ENCODE peak calls at places on chromosome 10, in nine cellular contexts. One of them, this sample, is unnamed.
A peak's percentile ranks its signal among the peaks of the same experiment; 100 is the strongest.

GRCh38 chr10:64394744-64395143 is 873.5 kb downstream of the REEP3 start:
- DNase-seq in NCI-H345: no peak
- DNase-seq in adipocyte: peak; percentile 48
- DNase-seq in GM12865: no peak
- DNase-seq in LoVo: no peak
- DNase-seq in NCI-H510A treated with DMSO at 0.1 percent for 48 hours: no peak
- DNase-seq in activated naive CD4-positive, alpha-beta T cell treated with anti-CD3 and anti-CD28 coated beads, Interleukin-2, amount 10 ng/mL, durations not matched to agents 7 days and 5 days: no peak
- DNase-seq in left ventricle myocardium superior: no peak
- DNase-seq in G401: no peak
- DNase-seq in this sample: no peak

GRCh38 chr10:122295423-122295947 is 24.4 kb downstream of the BTBD16 start:
- DNase-seq in GM12865: no peak
- DNase-seq in left ventricle myocardium superior: no peak
- DNase-seq in activated naive CD4-positive, alpha-beta T cell treated with anti-CD3 and anti-CD28 coated beads, Interleukin-2, amount 10 ng/mL, durations not matched to agents 7 days and 5 days: peak; percentile 33
- DNase-seq in LoVo: no peak
- DNase-seq in G401: no peak
- DNase-seq in NCI-H510A treated with DMSO at 0.1 percent for 48 hours: no peak
- DNase-seq in adipocyte: no peak
- DNase-seq in NCI-H345: no peak
- DNase-seq in this sample: no peak

GRCh38 chr10:24685958-24686540 is 37.6 kb downstream of the ARHGAP21 start:
- DNase-seq in activated naive CD4-positive, alpha-beta T cell treated with anti-CD3 and anti-CD28 coated beads, Interleukin-2, amount 10 ng/mL, durations not matched to agents 7 days and 5 days: no peak
- DNase-seq in LoVo: no peak
- DNase-seq in G401: no peak
- DNase-seq in adipocyte: peak; percentile 71
- DNase-seq in GM12865: no peak
- DNase-seq in left ventricle myocardium superior: no peak
- DNase-seq in NCI-H345: no peak
- DNase-seq in NCI-H510A treated with DMSO at 0.1 percent for 48 hours: no peak
- DNase-seq in this sample: no peak

GRCh38 chr10:125472037-125472607 is 210.8 kb downstream of the TEX36 start:
- DNase-seq in NCI-H345: no peak
- DNase-seq in NCI-H510A treated with DMSO at 0.1 percent for 48 hours: no peak
- DNase-seq in G401: no peak
- DNase-seq in adipocyte: no peak
- DNase-seq in left ventricle myocardium superior: no peak
- DNase-seq in activated naive CD4-positive, alpha-beta T cell treated with anti-CD3 and anti-CD28 coated beads, Interleukin-2, amount 10 ng/mL, durations not matched to agents 7 days and 5 days: no peak
- DNase-seq in LoVo: peak; percentile 2
- DNase-seq in GM12865: no peak
- DNase-seq in this sample: no peak

GRCh38 chr10:103480521-103480920 is 1.5 kb upstream of the CALHM3 start:
- DNase-seq in NCI-H510A treated with DMSO at 0.1 percent for 48 hours: no peak
- DNase-seq in LoVo: peak; percentile 16
- DNase-seq in G401: no peak
- DNase-seq in activated naive CD4-positive, alpha-beta T cell treated with anti-CD3 and anti-CD28 coated beads, Interleukin-2, amount 10 ng/mL, durations not matched to agents 7 days and 5 days: no peak
- DNase-seq in NCI-H345: no peak
- DNase-seq in adipocyte: no peak
- DNase-seq in GM12865: no peak
- DNase-seq in left ventricle myocardium superior: no peak
- DNase-seq in this sample: no peak

GRCh38 chr10:101041252-101041761 is 10.3 kb downstream of the SFXN3 start:
- DNase-seq in NCI-H510A treated with DMSO at 0.1 percent for 48 hours: peak; percentile 58
- DNase-seq in GM12865: peak; percentile 89
- DNase-seq in NCI-H345: peak; percentile 66
- DNase-seq in activated naive CD4-positive, alpha-beta T cell treated with anti-CD3 and anti-CD28 coated beads, Interleukin-2, amount 10 ng/mL, durations not matched to agents 7 days and 5 days: peak; percentile 84
- DNase-seq in left ventricle myocardium superior: peak; percentile 75
- DNase-seq in adipocyte: peak; percentile 95
- DNase-seq in G401: peak; percentile 93
- DNase-seq in LoVo: peak; percentile 80
- DNase-seq in this sample: peak; percentile 74

GRCh38 chr10:75508814-75509306 is 77.4 kb downstream of the LRMDA start:
- DNase-seq in NCI-H510A treated with DMSO at 0.1 percent for 48 hours: no peak
- DNase-seq in GM12865: peak; percentile 34
- DNase-seq in LoVo: peak; percentile 19
- DNase-seq in adipocyte: no peak
- DNase-seq in left ventricle myocardium superior: no peak
- DNase-seq in NCI-H345: no peak
- DNase-seq in activated naive CD4-positive, alpha-beta T cell treated with anti-CD3 and anti-CD28 coated beads, Interleukin-2, amount 10 ng/mL, durations not matched to agents 7 days and 5 days: no peak
- DNase-seq in G401: no peak
- DNase-seq in this sample: no peak

GRCh38 chr10:14569274-14570060 is 205.2 kb downstream of the FAM107B start:
- DNase-seq in NCI-H510A treated with DMSO at 0.1 percent for 48 hours: no peak
- DNase-seq in GM12865: no peak
- DNase-seq in G401: peak; percentile 48
- DNase-seq in LoVo: no peak
- DNase-seq in activated naive CD4-positive, alpha-beta T cell treated with anti-CD3 and anti-CD28 coated beads, Interleukin-2, amount 10 ng/mL, durations not matched to agents 7 days and 5 days: peak; percentile 67
- DNase-seq in NCI-H345: no peak
- DNase-seq in left ventricle myocardium superior: no peak
- DNase-seq in adipocyte: no peak
- DNase-seq in this sample: no peak

GRCh38 chr10:132272767-132273090 is 35.0 kb downstream of the STK32C start:
- DNase-seq in G401: no peak
- DNase-seq in NCI-H510A treated with DMSO at 0.1 percent for 48 hours: no peak
- DNase-seq in left ventricle myocardium superior: no peak
- DNase-seq in NCI-H345: no peak
- DNase-seq in adipocyte: no peak
- DNase-seq in GM12865: no peak
- DNase-seq in LoVo: no peak
- DNase-seq in activated naive CD4-positive, alpha-beta T cell treated with anti-CD3 and anti-CD28 coated beads, Interleukin-2, amount 10 ng/mL, durations not matched to agents 7 days and 5 days: no peak
- DNase-seq in this sample: no peak

GRCh38 chr10:8206882-8207281 is 152.4 kb downstream of the GATA3 start:
- DNase-seq in G401: no peak
- DNase-seq in NCI-H510A treated with DMSO at 0.1 percent for 48 hours: no peak
- DNase-seq in LoVo: no peak
- DNase-seq in NCI-H345: no peak
- DNase-seq in activated naive CD4-positive, alpha-beta T cell treated with anti-CD3 and anti-CD28 coated beads, Interleukin-2, amount 10 ng/mL, durations not matched to agents 7 days and 5 days: no peak
- DNase-seq in adipocyte: no peak
- DNase-seq in GM12865: no peak
- DNase-seq in left ventricle myocardium superior: no peak
- DNase-seq in this sample: no peak

GRCh38 chr10:34526186-34526585 is 288.9 kb downstream of the PARD3 start:
- DNase-seq in NCI-H345: no peak
- DNase-seq in adipocyte: peak; percentile 48
- DNase-seq in left ventricle myocardium superior: no peak
- DNase-seq in NCI-H510A treated with DMSO at 0.1 percent for 48 hours: no peak
- DNase-seq in activated naive CD4-positive, alpha-beta T cell treated with anti-CD3 and anti-CD28 coated beads, Interleukin-2, amount 10 ng/mL, durations not matched to agents 7 days and 5 days: no peak
- DNase-seq in LoVo: no peak
- DNase-seq in G401: no peak
- DNase-seq in GM12865: no peak
- DNase-seq in this sample: no peak

GRCh38 chr10:101569465-101569837 is 18.6 kb downstream of the POLL start:
- DNase-seq in activated naive CD4-positive, alpha-beta T cell treated with anti-CD3 and anti-CD28 coated beads, Interleukin-2, amount 10 ng/mL, durations not matched to agents 7 days and 5 days: no peak
- DNase-seq in left ventricle myocardium superior: no peak
- DNase-seq in NCI-H510A treated with DMSO at 0.1 percent for 48 hours: no peak
- DNase-seq in G401: no peak
- DNase-seq in adipocyte: no peak
- DNase-seq in GM12865: no peak
- DNase-seq in LoVo: no peak
- DNase-seq in NCI-H345: no peak
- DNase-seq in this sample: no peak

GRCh38 chr10:1050555-1050954 is 1.6 kb upstream of the IDI1 start:
- DNase-seq in LoVo: peak; percentile 58
- DNase-seq in GM12865: peak; percentile 77
- DNase-seq in activated naive CD4-positive, alpha-beta T cell treated with anti-CD3 and anti-CD28 coated beads, Interleukin-2, amount 10 ng/mL, durations not matched to agents 7 days and 5 days: peak; percentile 72
- DNase-seq in NCI-H510A treated with DMSO at 0.1 percent for 48 hours: no peak
- DNase-seq in left ventricle myocardium superior: no peak
- DNase-seq in NCI-H345: no peak
- DNase-seq in adipocyte: no peak
- DNase-seq in G401: no peak
- DNase-seq in this sample: peak; percentile 48

GRCh38 chr10:6047847-6048246 is 14.3 kb downstream of the IL2RA start:
- DNase-seq in left ventricle myocardium superior: no peak
- DNase-seq in LoVo: no peak
- DNase-seq in adipocyte: no peak
- DNase-seq in NCI-H345: no peak
- DNase-seq in GM12865: no peak
- DNase-seq in activated naive CD4-positive, alpha-beta T cell treated with anti-CD3 and anti-CD28 coated beads, Interleukin-2, amount 10 ng/mL, durations not matched to agents 7 days and 5 days: no peak
- DNase-seq in G401: no peak
- DNase-seq in NCI-H510A treated with DMSO at 0.1 percent for 48 hours: no peak
- DNase-seq in this sample: peak; percentile 11

GRCh38 chr10:73641272-73642060 is at the start of gene MYOZ1:
- DNase-seq in adipocyte: peak; percentile 70
- DNase-seq in NCI-H510A treated with DMSO at 0.1 percent for 48 hours: no peak
- DNase-seq in GM12865: no peak
- DNase-seq in activated naive CD4-positive, alpha-beta T cell treated with anti-CD3 and anti-CD28 coated beads, Interleukin-2, amount 10 ng/mL, durations not matched to agents 7 days and 5 days: no peak
- DNase-seq in NCI-H345: no peak
- DNase-seq in LoVo: no peak
- DNase-seq in G401: no peak
- DNase-seq in left ventricle myocardium superior: no peak
- DNase-seq in this sample: no peak

GRCh38 chr10:27285093-27285492 is 44.5 kb upstream of the ACBD5 start:
- DNase-seq in LoVo: no peak
- DNase-seq in GM12865: peak; percentile 59
- DNase-seq in left ventricle myocardium superior: no peak
- DNase-seq in NCI-H345: no peak
- DNase-seq in adipocyte: peak; percentile 27
- DNase-seq in activated naive CD4-positive, alpha-beta T cell treated with anti-CD3 and anti-CD28 coated beads, Interleukin-2, amount 10 ng/mL, durations not matched to agents 7 days and 5 days: peak; percentile 52
- DNase-seq in G401: peak; percentile 2
- DNase-seq in NCI-H510A treated with DMSO at 0.1 percent for 48 hours: no peak
- DNase-seq in this sample: peak; percentile 55

GRCh38 chr10:44382131-44382858 is 2.6 kb downstream of the CXCL12 start:
- DNase-seq in activated naive CD4-positive, alpha-beta T cell treated with anti-CD3 and anti-CD28 coated beads, Interleukin-2, amount 10 ng/mL, durations not matched to agents 7 days and 5 days: no peak
- DNase-seq in GM12865: no peak
- DNase-seq in NCI-H510A treated with DMSO at 0.1 percent for 48 hours: no peak
- DNase-seq in G401: no peak
- DNase-seq in left ventricle myocardium superior: no peak
- DNase-seq in NCI-H345: no peak
- DNase-seq in adipocyte: no peak
- DNase-seq in LoVo: no peak
- DNase-seq in this sample: no peak

GRCh38 chr10:71456631-71457030 is 59.9 kb downstream of the CDH23 start:
- DNase-seq in NCI-H510A treated with DMSO at 0.1 percent for 48 hours: no peak
- DNase-seq in left ventricle myocardium superior: no peak
- DNase-seq in G401: no peak
- DNase-seq in LoVo: no peak
- DNase-seq in NCI-H345: no peak
- DNase-seq in GM12865: no peak
- DNase-seq in activated naive CD4-positive, alpha-beta T cell treated with anti-CD3 and anti-CD28 coated beads, Interleukin-2, amount 10 ng/mL, durations not matched to agents 7 days and 5 days: no peak
- DNase-seq in adipocyte: no peak
- DNase-seq in this sample: no peak

GRCh38 chr10:43257210-43258031 is 9.4 kb downstream of the RASGEF1A start:
- DNase-seq in G401: no peak
- DNase-seq in NCI-H510A treated with DMSO at 0.1 percent for 48 hours: no peak
- DNase-seq in activated naive CD4-positive, alpha-beta T cell treated with anti-CD3 and anti-CD28 coated beads, Interleukin-2, amount 10 ng/mL, durations not matched to agents 7 days and 5 days: peak; percentile 10
- DNase-seq in NCI-H345: no peak
- DNase-seq in adipocyte: no peak
- DNase-seq in left ventricle myocardium superior: no peak
- DNase-seq in GM12865: no peak
- DNase-seq in LoVo: no peak
- DNase-seq in this sample: no peak

GRCh38 chr10:29237786-29238185 is 51.1 kb upstream of the LYZL1 start:
- DNase-seq in activated naive CD4-positive, alpha-beta T cell treated with anti-CD3 and anti-CD28 coated beads, Interleukin-2, amount 10 ng/mL, durations not matched to agents 7 days and 5 days: no peak
- DNase-seq in G401: peak; percentile 14
- DNase-seq in NCI-H345: no peak
- DNase-seq in adipocyte: no peak
- DNase-seq in GM12865: no peak
- DNase-seq in NCI-H510A treated with DMSO at 0.1 percent for 48 hours: no peak
- DNase-seq in left ventricle myocardium superior: no peak
- DNase-seq in LoVo: no peak
- DNase-seq in this sample: no peak

This sample was measured in activated T-cell treated with anti-CD3 and anti-CD28 coated beads, Interleukin-2, amount 50 U/mL, for 72 hours.